ENCODE peak calls at places on chromosome 4, in eight cellular contexts. K, Y, V, G, Z, T, X and P are unnamed samples.

GRCh38 chr4:92339671-92340070 is 35.9 kb downstream of the GRID2 start:
- DNase-seq in K (no peak), Y (no peak), V (no peak), G (no peak), Z (no peak), T (no peak), X (peak), P (no peak)

GRCh38 chr4:96630839-96631238 is 790.9 kb downstream of the PDHA2 start:
- DNase-seq in K (no peak), Y (no peak), V (no peak), G (no peak), Z (no peak), T (no peak), X (no peak), P (no peak)

GRCh38 chr4:6781113-6781512 is 1.4 kb upstream of the KIAA0232 start:
- DNase-seq in K (no peak), Y (peak), V (no peak), G (no peak), Z (no peak), T (no peak), X (no peak), P (no peak)

GRCh38 chr4:24805036-24805435 is 9.7 kb downstream of the SOD3 start:
- DNase-seq in K (no peak), Y (no peak), V (peak), G (no peak), Z (no peak), T (no peak), X (no peak), P (peak)

GRCh38 chr4:156971168-156971601 is 414 bp downstream of the PDGFC start:
- DNase-seq in K (no peak), Y (peak), V (peak), G (no peak), Z (peak), T (peak), X (no peak), P (no peak)

GRCh38 chr4:149113804-149114430 is 671.7 kb upstream of the NR3C2 start:
- DNase-seq in K (peak), Y (no peak), V (no peak), G (no peak), Z (no peak), T (no peak), X (peak), P (no peak)

GRCh38 chr4:48071171-48071570 is 54.6 kb downstream of the NIPAL1 start:
- DNase-seq in K (no peak), Y (no peak), V (no peak), G (no peak), Z (no peak), T (no peak), X (no peak), P (no peak)

GRCh38 chr4:88985088-88985779 is 71.8 kb downstream of the FAM13A start:
- DNase-seq in K (peak), Y (no peak), V (no peak), G (no peak), Z (no peak), T (no peak), X (peak), P (no peak)

GRCh38 chr4:167196386-167196785 is 37.9 kb downstream of the SPOCK3 start:
- DNase-seq in K (no peak), Y (no peak), V (no peak), G (no peak), Z (no peak), T (no peak), X (no peak), P (no peak)

GRCh38 chr4:77040265-77040664 is 35.5 kb downstream of the CCNI start:
- DNase-seq in K (peak), Y (no peak), V (no peak), G (no peak), Z (no peak), T (no peak), X (peak), P (no peak)

GRCh38 chr4:127783026-127783769 is 1.1 kb downstream of the HSPA4L start:
- DNase-seq in K (peak), Y (peak), V (peak), G (no peak), Z (peak), T (peak), X (peak), P (no peak)

DNA sequence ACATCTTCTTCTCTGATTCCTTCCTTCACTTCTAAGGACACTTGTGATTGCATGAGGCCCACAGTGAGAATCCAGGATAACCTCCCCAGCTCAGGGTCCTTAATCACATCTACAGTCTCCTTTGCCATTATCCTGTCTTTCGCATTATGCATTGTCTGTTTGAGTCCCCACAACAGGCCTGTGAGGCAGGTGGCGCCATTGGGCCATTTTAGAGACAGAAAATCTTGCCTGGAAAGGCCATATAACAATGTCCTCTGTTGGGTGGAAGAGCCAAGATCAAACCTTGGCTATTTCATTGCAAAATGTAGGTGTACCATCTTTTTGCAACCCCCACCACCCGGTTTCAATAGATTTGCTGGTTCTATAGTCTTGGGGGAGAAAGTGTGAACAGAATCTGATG is 11.8 kb upstream of the DCUN1D4 start:
- DNase-seq in K (peak), Y (peak), V (peak), G (no peak), Z (peak), T (peak), X (peak), P (no peak)
- TF ChIP-seq CTCF in K (peak), Y (peak), V (peak), G (peak), Z (peak), T (peak), X (peak), P (peak)

DNA sequence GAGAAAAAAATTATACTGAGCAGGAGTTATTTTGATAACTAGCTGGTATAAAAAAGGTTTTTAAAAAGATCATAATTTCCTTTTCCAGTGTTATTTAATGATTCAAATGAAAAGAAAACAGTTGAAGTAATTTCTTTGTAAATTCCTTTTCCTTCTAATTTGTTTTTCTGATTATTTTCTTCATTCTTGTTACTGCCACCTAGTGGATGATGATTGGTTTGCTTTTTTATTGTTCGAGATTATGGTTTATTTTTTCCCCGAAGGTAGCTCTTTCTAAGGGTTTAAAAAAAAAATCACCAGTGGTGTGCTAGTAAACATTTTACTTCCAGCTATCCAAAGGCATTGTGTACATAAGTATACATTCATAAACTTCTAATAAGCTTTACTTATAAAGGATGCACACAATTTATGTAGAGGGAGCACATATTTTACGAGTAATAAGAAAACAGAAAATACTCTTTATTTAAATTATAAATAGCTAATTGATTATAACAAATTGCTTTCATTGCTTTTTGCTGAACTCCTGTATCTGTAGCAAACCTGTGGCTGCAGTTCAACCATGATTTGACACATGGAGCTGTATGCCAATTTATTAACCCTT is 98.0 kb upstream of the ANK2 start:
- DNase-seq in K (peak), Y (no peak), V (peak), G (no peak), Z (no peak), T (no peak), X (peak), P (no peak)
- TF ChIP-seq CTCF in K (peak), Y (peak), V (peak), G (peak), Z (peak), T (peak), X (no peak), P (peak)

DNA sequence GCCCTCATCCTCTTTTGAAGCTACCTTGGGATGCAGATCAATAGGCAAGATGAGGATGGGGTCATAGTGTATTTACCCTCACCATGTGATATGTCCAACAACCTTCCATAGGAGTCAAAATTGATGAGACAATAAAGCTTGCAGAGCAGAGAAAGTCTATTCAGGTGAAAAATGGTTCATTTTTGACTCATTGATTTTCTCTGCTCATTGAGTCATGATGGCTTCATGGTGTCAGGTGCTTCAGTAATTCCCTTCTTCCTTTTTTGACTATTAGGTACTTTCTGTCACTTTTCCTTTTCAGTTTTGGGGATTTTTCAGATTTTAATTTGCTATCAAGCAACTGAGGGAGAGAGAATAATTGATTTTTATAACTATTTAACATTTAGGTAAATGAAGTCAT is 55.9 kb upstream of the IL2 start:
- DNase-seq in K (no peak), Y (no peak), V (no peak), G (no peak), Z (no peak), T (no peak), X (no peak), P (no peak)
- TF ChIP-seq CTCF in K (no peak), Y (no peak), V (no peak), G (no peak), Z (no peak), T (no peak), X (no peak), P (no peak)

GRCh38 chr4:16133406-16133805 is 49.6 kb upstream of the PROM1 start:
- DNase-seq in K (no peak), Y (no peak), V (no peak), G (no peak), Z (no peak), T (no peak), X (no peak), P (no peak)
- TF ChIP-seq CTCF in K (no peak), Y (no peak), V (no peak), G (no peak), Z (no peak), T (no peak), X (no peak), P (no peak)

DNA sequence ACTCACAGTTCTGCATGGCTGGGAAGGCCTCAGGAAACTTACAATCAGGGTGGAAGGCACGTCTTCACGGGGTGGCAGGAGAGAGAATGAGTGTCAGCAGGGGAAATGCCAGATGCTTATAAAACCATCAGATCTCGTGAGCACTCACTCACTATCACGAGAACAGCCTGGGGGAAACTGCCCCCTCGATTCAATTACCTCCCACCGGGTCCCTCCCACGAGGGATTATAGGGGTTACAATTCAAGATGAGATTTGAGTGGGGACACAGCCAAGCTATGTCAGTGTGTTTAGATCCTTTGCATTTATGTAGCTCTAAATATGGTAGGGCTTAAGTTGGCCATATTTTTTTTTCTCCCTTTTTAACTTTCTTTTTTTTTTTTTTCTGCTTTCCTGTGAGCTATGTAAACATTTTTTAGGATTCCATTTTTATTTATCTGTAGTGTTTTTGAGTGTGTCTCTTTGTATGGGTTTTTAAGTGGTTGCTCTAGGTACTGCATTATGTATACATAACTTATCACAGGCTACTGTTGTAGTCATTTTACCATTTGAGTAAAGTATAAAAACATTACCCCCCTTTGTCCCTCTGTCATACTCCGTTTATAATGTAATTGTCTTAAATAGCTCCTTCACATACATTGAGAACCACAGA is 79.0 kb downstream of the ADRA2C start:
- DNase-seq in K (no peak), Y (no peak), V (no peak), G (no peak), Z (no peak), T (no peak), X (no peak), P (no peak)
- TF ChIP-seq CTCF in K (no peak), Y (no peak), V (no peak), G (no peak), Z (peak), T (peak), X (no peak), P (no peak)

GRCh38 chr4:123990310-123990709 is 593.7 kb downstream of the SPRY1 start:
- DNase-seq in K (no peak), Y (no peak), V (no peak), G (no peak), Z (no peak), T (no peak), X (no peak), P (no peak)

GRCh38 chr4:123995939-123996338 is 599.3 kb downstream of the SPRY1 start:
- DNase-seq in K (peak), Y (no peak), V (no peak), G (no peak), Z (no peak), T (no peak), X (peak), P (no peak)

GRCh38 chr4:123997736-123998449 is 601.3 kb downstream of the SPRY1 start:
- DNase-seq in K (no peak), Y (no peak), V (no peak), G (no peak), Z (no peak), T (no peak), X (no peak), P (no peak)

GRCh38 chr4:123997116-123997515 is 600.5 kb downstream of the SPRY1 start:
- DNase-seq in K (no peak), Y (no peak), V (no peak), G (no peak), Z (no peak), T (peak), X (no peak), P (no peak)

DNA sequence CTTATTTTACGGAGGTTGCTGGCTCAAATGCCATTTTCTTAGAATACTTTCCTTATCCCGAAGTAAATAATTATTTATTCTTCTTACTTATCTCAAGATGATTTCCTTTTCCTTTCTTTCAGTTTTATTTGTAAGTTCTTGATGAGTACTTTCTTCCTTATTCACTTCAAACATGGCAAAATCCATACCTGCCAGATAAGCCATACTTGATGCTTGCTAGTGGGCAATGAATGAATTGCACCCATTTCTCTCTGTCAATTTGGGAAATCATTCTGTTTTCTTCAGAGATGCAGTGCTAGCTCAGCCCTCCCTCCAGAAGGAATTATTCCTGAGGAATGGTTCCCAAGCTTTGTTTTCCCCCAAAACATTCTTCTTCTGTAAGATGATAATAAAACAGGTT is 598.3 kb downstream of the SPRY1 start:
- DNase-seq in K (no peak), Y (no peak), V (no peak), G (no peak), Z (no peak), T (no peak), X (no peak), P (no peak)
- TF ChIP-seq CTCF in K (peak), Y (no peak), V (peak), G (peak), Z (peak), T (peak), X (no peak), P (peak)

GRCh38 chr4:57424231-57424897 is 314.2 kb upstream of the IGFBP7 start:
- DNase-seq in K (peak), Y (peak), V (no peak), G (no peak), Z (no peak), T (no peak), X (peak), P (no peak)

GRCh38 chr4:57430706-57431105 is 320.5 kb upstream of the IGFBP7 start:
- DNase-seq in K (no peak), Y (no peak), V (no peak), G (no peak), Z (no peak), T (no peak), X (no peak), P (no peak)

GRCh38 chr4:57425610-57426009 is 315.4 kb upstream of the IGFBP7 start:
- DNase-seq in K (peak), Y (no peak), V (no peak), G (no peak), Z (no peak), T (no peak), X (no peak), P (no peak)

DNA sequence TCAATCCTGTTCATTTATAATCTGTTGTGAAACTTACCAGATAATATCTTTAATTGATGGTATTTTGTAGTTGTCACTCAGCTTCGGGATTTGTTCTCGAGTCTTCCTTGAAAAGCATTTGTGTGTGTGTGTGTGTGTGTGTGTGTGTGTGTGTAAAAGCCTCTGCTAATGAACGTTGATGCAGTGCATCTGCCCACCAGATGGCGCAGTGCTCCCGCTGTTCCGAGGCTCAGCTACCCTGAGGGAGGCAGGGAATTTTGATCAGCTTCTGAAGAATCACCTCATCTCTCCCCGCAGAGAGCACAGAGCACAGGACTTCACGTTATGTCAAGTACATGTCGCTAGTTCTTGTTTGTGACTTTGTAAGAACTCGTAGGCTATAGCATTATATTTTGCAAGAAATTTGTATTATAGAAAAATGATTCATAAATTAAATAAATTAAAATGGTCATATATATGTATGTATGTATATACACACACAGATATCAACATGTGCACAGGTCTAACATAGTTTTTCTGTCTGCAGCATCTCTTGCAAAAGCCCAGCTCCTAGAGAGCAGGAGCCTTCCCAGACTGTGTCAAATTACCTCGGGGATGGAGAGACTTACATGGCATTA is 316.7 kb upstream of the IGFBP7 start:
- DNase-seq in K (peak), Y (peak), V (peak), G (no peak), Z (peak), T (peak), X (peak), P (no peak)
- TF ChIP-seq CTCF in K (peak), Y (peak), V (peak), G (peak), Z (peak), T (peak), X (peak), P (peak)